ENCODE peak calls at places on chromosomes 1 and 21, in seven cellular contexts. N is Karpas-422, P is T-helper 1 cell, X is endodermal cell, L is GM23248, E is HFFc6, W is HT-29. A is an unnamed sample.

GRCh38 chr1:227786673-227787512 is 28.6 kb upstream of the PRSS38 start:
- DNase-seq in N (no peak), P (no peak), X (peak; percentile 39), L (peak; percentile 41), E (no peak), W (peak; percentile 15), A (no peak)

GRCh38 chr1:34322969-34323368 is 146.3 kb downstream of the C1orf94 start:
- DNase-seq in N (no peak), P (no peak), X (no peak), L (no peak), E (no peak), W (no peak), A (no peak)

GRCh38 chr1:31798433-31799195 is 17.2 kb downstream of the SPOCD1 start:
- DNase-seq in N (no peak), P (peak; percentile 21), X (no peak), L (peak; percentile 94), E (peak; percentile 89), W (no peak), A (no peak)

GRCh38 chr1:64595871-64596515 is 126.1 kb downstream of the CACHD1 start:
- DNase-seq in N (no peak), P (no peak), X (peak; percentile 71), L (no peak), E (no peak), W (no peak), A (no peak)

GRCh38 chr1:38848069-38848468 is 11.5 kb downstream of the RRAGC start:
- DNase-seq in N (peak; percentile 73), P (no peak), X (no peak), L (no peak), E (no peak), W (no peak), A (no peak)

GRCh38 chr1:175208773-175209492 is 16.4 kb upstream of the KIAA0040 start:
- DNase-seq in N (peak; percentile 83), P (peak; percentile 88), X (no peak), L (no peak), E (no peak), W (no peak), A (peak; percentile 49)

GRCh38 chr1:75470448-75470847 is 140.5 kb downstream of the SLC44A5 start:
- DNase-seq in N (no peak), P (no peak), X (no peak), L (no peak), E (no peak), W (no peak), A (no peak)

GRCh38 chr1:54996359-54996868 is 2.3 kb upstream of the BSND start:
- DNase-seq in N (peak; percentile 94), P (peak; percentile 84), X (peak; percentile 95), L (peak; percentile 78), E (peak; percentile 37), W (peak; percentile 77), A (peak; percentile 60)

GRCh38 chr1:79737193-79737592 is 730.7 kb upstream of the ADGRL4 start:
- DNase-seq in N (no peak), P (no peak), X (no peak), L (no peak), E (no peak), W (no peak), A (no peak)

GRCh38 chr1:176205322-176205914 is 1.7 kb downstream of the COP1 start:
- DNase-seq in N (peak; percentile 56), P (peak; percentile 29), X (no peak), L (peak; percentile 64), E (no peak), W (no peak), A (no peak)

GRCh38 chr1:33654267-33654832 is 181.9 kb downstream of the ZSCAN20 start:
- DNase-seq in N (peak; percentile 81), P (no peak), X (peak; percentile 78), L (peak; percentile 65), E (peak; percentile 1), W (peak; percentile 12), A (no peak)

GRCh38 chr1:90708236-90708786 is 8.8 kb downstream of the BARHL2 start:
- DNase-seq in N (no peak), P (no peak), X (no peak), L (no peak), E (no peak), W (no peak), A (no peak)

GRCh38 chr21:44551290-44552015 is at the start of gene KRTAP10-2:
- DNase-seq in N (no peak), P (no peak), X (peak; percentile 55), L (no peak), E (no peak), W (no peak), A (no peak)

GRCh38 chr1:18732686-18733085 is 102.0 kb downstream of the PAX7 start:
- DNase-seq in N (no peak), P (no peak), X (peak; percentile 49), L (no peak), E (no peak), W (no peak), A (no peak)

GRCh38 chr1:35725591-35725990 is 6.9 kb upstream of the C1orf216 start:
- DNase-seq in N (no peak), P (no peak), X (no peak), L (peak; percentile 15), E (no peak), W (no peak), A (no peak)

GRCh38 chr1:22877112-22877915 is 95.4 kb downstream of the LACTBL1 start:
- DNase-seq in N (no peak), P (no peak), X (no peak), L (no peak), E (no peak), W (no peak), A (no peak)

GRCh38 chr1:165397945-165398344 is 41.4 kb upstream of the LMX1A start:
- DNase-seq in N (no peak), P (peak; percentile 39), X (peak; percentile 75), L (peak; percentile 94), E (peak; percentile 73), W (no peak), A (no peak)

GRCh38 chr1:215488850-215489249 is 78.3 kb upstream of the KCTD3 start:
- DNase-seq in N (no peak), P (no peak), X (no peak), L (no peak), E (no peak), W (no peak), A (no peak)

GRCh38 chr1:15152318-15153183 is 996 bp upstream of the TMEM51 start:
- DNase-seq in N (no peak), P (no peak), X (peak; percentile 92), L (peak; percentile 94), E (peak; percentile 84), W (peak; percentile 94), A (no peak)

GRCh38 chr1:228964178-228964819 is 229.0 kb downstream of the RHOU start:
- DNase-seq in N (no peak), P (no peak), X (peak; percentile 60), L (peak; percentile 75), E (peak; percentile 36), W (no peak), A (no peak)

GRCh38 chr1:32716312-32717126 is 13.9 kb upstream of the SYNC start:
- DNase-seq in N (peak; percentile 88), P (peak; percentile 67), X (peak; percentile 100), L (no peak), E (no peak), W (peak; percentile 99), A (no peak)

GRCh38 chr1:26848499-26848898 is 14.4 kb upstream of the SFN start:
- DNase-seq in N (no peak), P (no peak), X (no peak), L (no peak), E (no peak), W (no peak), A (no peak)

GRCh38 chr1:212916395-212917133 is 33.8 kb upstream of the VASH2 start:
- DNase-seq in N (no peak), P (no peak), X (peak; percentile 89), L (peak; percentile 38), E (no peak), W (peak; percentile 15), A (no peak)

GRCh38 chr1:23019851-23020625 is 770 bp downstream of the KDM1A start:
- DNase-seq in N (peak; percentile 77), P (peak; percentile 19), X (peak; percentile 78), L (peak; percentile 62), E (peak; percentile 5), W (peak; percentile 53), A (peak; percentile 6)

GRCh38 chr1:224733021-224733911 is 117.1 kb downstream of the CNIH3 start:
- DNase-seq in N (no peak), P (no peak), X (no peak), L (peak; percentile 77), E (peak; percentile 58), W (peak; percentile 7), A (no peak)

GRCh38 chr1:42891471-42891870 is 45.1 kb downstream of the ZNF691 start:
- DNase-seq in N (peak; percentile 30), P (no peak), X (no peak), L (no peak), E (no peak), W (no peak), A (no peak)

GRCh38 chr1:118335372-118335771 is 150.3 kb upstream of the SPAG17 start:
- DNase-seq in N (peak; percentile 62), P (no peak), X (no peak), L (peak; percentile 75), E (peak; percentile 19), W (no peak), A (no peak)

GRCh38 chr1:108590947-108591346 is 31.0 kb downstream of the EEIG2 start:
- DNase-seq in N (no peak), P (peak; percentile 86), X (no peak), L (peak; percentile 99), E (peak; percentile 97), W (peak; percentile 46), A (no peak)

GRCh38 chr1:208349679-208350330 is 105.6 kb upstream of the PLXNA2 start:
- DNase-seq in N (no peak), P (no peak), X (peak; percentile 91), L (no peak), E (no peak), W (no peak), A (no peak)

GRCh38 chr1:168636642-168637111 is 60.3 kb downstream of the XCL1 start:
- DNase-seq in N (no peak), P (no peak), X (no peak), L (peak; percentile 76), E (peak; percentile 16), W (peak; percentile 34), A (no peak)

GRCh38 chr1:9732123-9732971 is 80.8 kb downstream of the PIK3CD start:
- DNase-seq in N (no peak), P (no peak), X (no peak), L (no peak), E (no peak), W (no peak), A (no peak)

GRCh38 chr1:212613440-212614335 is 5.1 kb downstream of the ATF3 start:
- DNase-seq in N (no peak), P (no peak), X (no peak), L (peak; percentile 95), E (peak; percentile 22), W (peak; percentile 24), A (no peak)

GRCh38 chr21:23401278-23401677 is 2206.0 kb downstream of the MRPL39 start:
- DNase-seq in N (no peak), P (no peak), X (no peak), L (no peak), E (no peak), W (peak; percentile 5), A (no peak)

GRCh38 chr1:44031051-44031899 is at the start of gene SLC6A9:
- DNase-seq in N (no peak), P (peak; percentile 71), X (peak; percentile 88), L (peak; percentile 71), E (peak; percentile 43), W (no peak), A (peak; percentile 41)

GRCh38 chr1:209657140-209657879 is 5.1 kb upstream of the LAMB3 start:
- DNase-seq in N (no peak), P (no peak), X (no peak), L (peak; percentile 30), E (no peak), W (no peak), A (no peak)